ENCODE peak calls at places on chromosomes 7 and 10, in four cellular contexts. W, J, C and D are unnamed samples.

GRCh38 chr10:22710139-22710745 is 4.1 kb downstream of the PIP4K2A start:
- DNase-seq in W (no peak), J (no peak), C (no peak), D (no peak)

GRCh38 chr10:26528048-26528447 is 89.9 kb downstream of the APBB1IP start:
- DNase-seq in W (no peak), J (no peak), C (no peak), D (no peak)

GRCh38 chr7:137572071-137572784 is 228.7 kb upstream of the PTN start:
- DNase-seq in W (no peak), J (no peak), C (no peak), D (no peak)

GRCh38 chr10:99387071-99387470 is 43.4 kb downstream of the GOT1 start:
- DNase-seq in W (no peak), J (no peak), C (no peak), D (no peak)

GRCh38 chr7:30816291-30817059 is 45.3 kb downstream of the MINDY4 start:
- DNase-seq in W (no peak), J (no peak), C (peak; percentile 53), D (no peak)

GRCh38 chr10:51468424-51468823 is 231.0 kb downstream of the CSTF2T start:
- DNase-seq in W (no peak), J (no peak), C (no peak), D (no peak)

GRCh38 chr7:116293139-116293538 is 82.8 kb downstream of the TES start:
- DNase-seq in W (no peak), J (no peak), C (no peak), D (no peak)

GRCh38 chr7:133676805-133677370 is 424.0 kb downstream of the EXOC4 start:
- DNase-seq in W (no peak), J (peak; percentile 30), C (no peak), D (no peak)

GRCh38 chr10:49649294-49649693 is 30.2 kb upstream of the C10orf53 start:
- DNase-seq in W (peak; percentile 45), J (no peak), C (no peak), D (peak; percentile 35)

GRCh38 chr7:153440781-153441180 is 611.4 kb upstream of the DPP6 start:
- DNase-seq in W (no peak), J (no peak), C (no peak), D (no peak)

GRCh38 chr10:124946945-124947344 is 5.0 kb downstream of the ZRANB1 start:
- DNase-seq in W (no peak), J (no peak), C (no peak), D (no peak)

GRCh38 chr7:821688-822087 is 10.6 kb upstream of the SUN1 start:
- DNase-seq in W (no peak), J (no peak), C (no peak), D (no peak)
- TF ChIP-seq CTCF in W (no peak), J (no peak), C (peak; percentile 42), D (no peak)

DNA sequence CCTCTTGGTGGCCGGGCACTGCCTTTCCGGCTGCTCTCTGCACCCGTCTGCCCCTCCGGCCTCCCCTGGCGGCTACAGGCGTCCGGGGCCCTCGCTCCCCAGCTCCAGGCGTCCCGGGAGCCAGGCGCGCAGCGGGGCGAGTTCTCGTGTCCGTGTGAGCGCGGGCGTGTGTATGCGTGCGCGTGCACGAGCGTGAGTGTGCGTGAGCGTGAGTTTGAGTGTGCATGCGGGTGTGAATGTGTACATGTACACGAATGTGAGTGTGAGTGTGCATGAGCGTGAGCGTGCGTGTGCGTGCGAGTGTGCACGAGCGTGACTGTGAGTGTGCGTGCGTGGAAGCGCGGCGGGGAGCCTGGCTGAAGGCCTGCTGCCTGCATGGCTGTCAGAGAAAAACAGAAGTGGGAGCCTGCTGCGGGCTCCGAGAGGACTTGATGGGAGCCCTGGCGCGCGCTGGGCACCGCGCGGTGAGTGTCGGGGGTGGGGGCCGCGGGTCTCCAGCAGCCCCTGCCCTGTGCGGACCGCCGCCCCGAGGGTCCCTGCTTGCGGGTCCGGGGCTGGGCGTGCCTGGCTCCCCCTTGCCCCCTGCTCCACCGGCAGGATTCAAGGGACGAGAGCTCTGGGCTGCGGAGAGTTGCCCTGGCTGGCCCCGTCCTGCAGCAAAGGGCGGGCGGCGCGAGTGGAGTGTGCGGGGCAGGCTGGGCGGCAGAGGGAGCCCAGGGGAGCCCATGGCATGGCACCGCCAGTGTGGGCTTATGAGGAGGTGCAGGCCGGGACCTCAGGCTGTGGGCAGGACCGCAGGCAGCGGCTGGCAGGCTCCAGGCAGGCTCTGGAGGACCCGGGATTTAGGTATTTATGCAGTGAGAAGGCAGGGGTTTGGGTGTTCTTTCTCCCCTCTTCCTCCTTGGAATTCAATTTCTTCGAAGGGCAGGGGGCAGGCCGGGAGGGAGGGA is 75.8 kb upstream of the EN2 start:
- DNase-seq in W (no peak), J (no peak), C (no peak), D (no peak)
- H3K27me3 ChIP-seq in W (peaks cover 33% of the 10 kb centered on the region), J (peaks cover 70% of the 10 kb centered on the region), C (peaks cover 100% of the 10 kb centered on the region), D (peaks cover 11% of the 10 kb centered on the region)

DNA sequence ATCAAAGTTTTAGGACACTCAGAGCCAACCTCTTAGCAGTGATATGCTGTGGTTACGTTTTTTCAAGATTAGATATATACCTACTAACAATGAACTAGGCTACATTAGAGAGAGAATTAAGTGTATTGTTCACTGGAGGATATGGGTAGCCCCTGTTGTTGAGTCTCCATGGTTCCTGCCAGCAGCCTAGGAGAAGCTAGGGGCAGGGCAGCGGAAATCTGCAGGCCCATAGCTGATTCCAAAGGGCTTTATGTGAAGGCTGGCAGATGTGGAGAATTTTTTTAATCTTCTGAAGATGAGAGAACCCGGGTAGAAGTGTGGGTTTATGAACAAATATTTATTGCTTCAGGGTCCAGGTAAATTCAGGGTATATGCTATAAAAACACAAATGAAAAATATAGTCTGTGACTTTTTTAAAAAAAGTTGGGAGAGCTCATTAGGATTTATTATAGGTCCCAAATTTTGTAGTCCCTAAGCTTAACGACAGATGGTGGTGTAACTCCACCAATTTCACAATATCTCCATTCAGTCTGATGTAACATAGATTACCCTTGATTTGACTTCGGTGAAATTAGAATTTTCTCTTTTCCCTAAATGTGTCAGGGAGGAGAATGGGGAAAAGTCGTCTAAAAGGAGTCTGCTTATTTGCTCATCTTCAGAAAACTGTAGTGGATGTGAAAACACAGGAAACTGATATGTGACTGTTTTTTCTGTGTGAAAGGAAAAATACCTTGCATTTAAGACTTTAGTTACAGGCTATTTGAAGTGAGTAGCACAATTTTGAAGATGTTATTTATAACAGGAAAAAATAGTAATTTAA is 163.0 kb upstream of the PPP1R3A start:
- DNase-seq in W (no peak), J (peak; percentile 70), C (no peak), D (no peak)
- H3K4me3 ChIP-seq in W (no peak overlapping the region), J (no peak overlapping the region), C (peak overlapping the region; percentile 74), D (no peak overlapping the region)

GRCh38 chr10:97185326-97186058 is at the start of gene SLIT1:
- DNase-seq in W (no peak), J (no peak), C (no peak), D (peak; percentile 30)
- TF ChIP-seq CTCF in W (no peak), J (no peak), C (no peak), D (no peak)

DNA sequence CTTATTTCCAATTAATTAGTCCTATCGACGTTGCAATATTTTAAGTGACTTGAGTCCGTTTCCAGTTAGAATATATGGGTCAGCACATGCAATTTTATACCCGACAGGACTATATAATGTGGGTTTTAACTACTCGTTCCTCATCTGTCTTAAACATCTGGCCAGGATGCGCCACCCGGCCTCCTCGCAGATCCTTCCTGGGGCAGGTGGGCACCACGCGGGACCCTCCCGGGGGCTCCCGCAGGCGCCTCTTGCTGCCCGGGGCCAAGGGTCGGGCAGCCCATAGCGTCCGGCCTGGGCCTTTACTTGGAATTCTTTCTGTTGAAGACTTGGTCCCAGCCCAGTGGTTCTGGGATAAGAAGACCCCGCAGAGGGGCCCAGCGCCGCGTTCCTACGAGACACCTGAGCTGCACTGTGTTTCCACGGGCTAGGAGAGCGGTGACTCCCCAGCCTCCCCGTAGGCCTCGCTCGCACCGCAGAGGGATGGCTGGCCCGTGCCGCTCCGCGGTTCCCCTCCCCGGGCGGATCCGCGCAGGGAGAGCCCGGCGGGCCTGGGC is 10.1 kb upstream of the MNX1 start:
- DNase-seq in W (no peak), J (no peak), C (no peak), D (no peak)
- H3K27me3 ChIP-seq in W (peaks cover 27% of the 10 kb centered on the region), J (peaks cover 88% of the 10 kb centered on the region), C (peaks cover 100% of the 10 kb centered on the region), D (peaks cover 4% of the 10 kb centered on the region)

DNA sequence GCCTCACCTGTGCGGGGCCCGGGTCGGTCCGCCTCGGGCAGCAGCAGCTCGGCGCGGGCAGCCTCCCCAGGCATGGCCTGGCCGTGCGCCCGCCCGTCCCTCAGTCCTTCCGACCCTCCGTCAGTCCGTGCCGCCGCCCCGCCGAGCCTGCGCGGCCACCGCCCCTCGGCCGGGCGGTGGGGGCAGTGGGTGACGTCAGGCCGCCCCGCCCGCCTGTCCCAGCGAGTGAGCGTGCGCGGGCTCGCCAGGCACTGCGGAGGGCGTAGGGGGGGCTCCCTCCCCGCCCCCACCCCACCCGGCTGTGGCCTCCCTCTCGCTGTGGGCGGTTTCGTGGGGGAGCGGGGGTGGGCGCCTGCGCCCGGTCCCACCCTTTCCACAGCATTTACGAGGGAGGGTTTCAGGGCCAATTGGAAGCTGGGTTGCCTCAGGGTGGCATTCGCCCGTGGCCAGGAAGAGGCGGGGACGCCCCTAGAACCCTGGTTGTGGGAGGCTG is at the start of gene NACAD:
- DNase-seq in W (no peak), J (peak; percentile 18), C (peak; percentile 53), D (no peak)
- H3K4me3 ChIP-seq in W (peak within 1 kb of the TSS; percentile 52), J (peak within 1 kb of the TSS; percentile 62), C (peak within 1 kb of the TSS; percentile 78), D (peak within 1 kb of the TSS; percentile 37)

DNA sequence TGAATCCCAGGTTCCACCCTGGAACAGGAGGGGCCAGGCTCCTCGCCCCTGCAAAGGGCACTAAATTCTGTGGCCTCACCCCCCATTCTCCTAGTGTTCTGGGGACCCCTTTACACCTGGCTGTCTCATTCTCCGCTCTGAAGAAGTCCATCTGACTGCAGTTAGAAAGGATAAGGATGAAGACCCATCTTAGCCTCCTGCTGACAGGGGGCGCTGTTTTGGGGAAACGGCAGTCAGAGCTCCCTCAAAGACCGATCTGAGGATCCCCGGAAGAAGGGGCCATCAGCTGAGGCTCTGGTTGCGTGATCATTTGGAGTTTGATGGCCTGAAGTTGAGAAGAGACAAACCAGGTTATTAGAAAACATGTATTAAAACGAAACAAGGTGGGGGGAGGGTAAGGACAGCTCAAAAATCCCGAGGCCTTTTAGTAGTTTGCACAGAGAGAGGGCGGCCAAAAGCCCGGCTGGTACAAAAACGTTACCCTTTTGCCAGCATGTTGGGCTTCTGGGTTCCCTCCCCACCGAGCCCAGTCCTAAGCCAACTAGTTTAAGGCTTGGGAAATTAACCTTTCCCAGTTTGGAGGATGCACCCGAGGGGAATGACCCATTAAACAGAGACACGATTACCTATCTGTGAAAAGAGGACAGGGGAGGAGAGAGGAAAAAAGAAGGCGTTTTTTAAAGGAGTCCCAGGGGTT is 102.8 kb downstream of the CHN2 start:
- DNase-seq in W (no peak), J (no peak), C (no peak), D (no peak)
- TF ChIP-seq CTCF in W (no peak), J (no peak), C (no peak), D (peak; percentile 19)

DNA sequence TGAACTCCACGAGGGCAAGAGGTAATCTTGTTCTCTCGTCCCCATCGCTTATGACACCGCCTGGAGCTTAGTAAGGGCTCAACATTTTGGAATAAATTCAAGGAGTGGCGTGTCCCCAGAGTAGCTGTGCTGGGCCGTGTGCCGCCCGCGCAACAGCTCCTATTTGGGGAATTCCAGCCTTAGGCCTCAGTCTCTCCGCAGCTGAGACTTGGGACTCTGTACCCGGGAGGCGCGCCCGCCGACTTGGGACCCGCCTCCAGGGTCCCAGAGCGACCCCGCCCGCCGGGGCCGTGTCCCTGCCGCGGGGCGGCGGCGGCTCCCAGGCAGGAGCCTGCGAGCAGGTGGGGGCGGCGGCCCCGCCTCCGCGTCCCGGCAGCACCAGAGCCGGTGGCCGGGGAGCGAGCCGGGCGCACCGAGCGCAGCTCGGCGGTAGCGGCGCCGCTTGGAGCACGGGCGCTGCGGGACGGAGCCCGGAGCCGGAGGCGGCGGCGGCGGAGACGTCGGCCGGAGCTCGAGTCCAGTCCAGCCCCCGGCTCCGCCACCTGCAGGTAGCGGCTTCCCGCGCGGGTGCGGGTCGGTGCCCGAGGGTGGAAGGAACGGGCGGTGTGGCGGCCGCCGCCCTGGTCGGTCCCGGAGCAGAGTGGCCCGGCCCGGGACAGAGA is at the start of gene WIPF3:
- DNase-seq in W (no peak), J (no peak), C (peak; percentile 43), D (no peak)
- H3K27me3 ChIP-seq in W (peaks cover 19% of the 10 kb centered on the region), J (peaks cover 55% of the 10 kb centered on the region), C (peaks cover 18% of the 10 kb centered on the region), D (peaks cover 6% of the 10 kb centered on the region)

GRCh38 chr10:7666253-7667023 is at the start of gene ITIH5:
- DNase-seq in W (no peak), J (no peak), C (peak; percentile 24), D (no peak)
- H3K4me3 ChIP-seq in W (peak within 1 kb of the TSS; percentile 15), J (peak within 1 kb of the TSS; percentile 36), C (peak within 1 kb of the TSS; percentile 84), D (no peak within 1 kb of the TSS)